ENCODE peak calls at places on chromosome 21, in five cellular contexts. C, Y, M, V and Z are unnamed samples.

GRCh38 chr21:46399686-46400085 is 59.0 kb upstream of the DIP2A start:
- DNase-seq in C (no peak), Y (peak; percentile 42), M (no peak), V (no peak), Z (no peak)

GRCh38 chr21:14773777-14774345 is 227.7 kb upstream of the SAMSN1 start:
- DNase-seq in C (peak; percentile 11), Y (peak; percentile 20), M (peak; percentile 74), V (peak; percentile 62), Z (peak; percentile 15)

GRCh38 chr21:32456497-32456918 is 44.0 kb downstream of the EVA1C start:
- DNase-seq in C (no peak), Y (no peak), M (peak; percentile 20), V (no peak), Z (no peak)

GRCh38 chr21:26840206-26840605 is 5.0 kb downstream of the ADAMTS1 start:
- DNase-seq in C (no peak), Y (no peak), M (no peak), V (no peak), Z (no peak)

GRCh38 chr21:39527067-39527595 is 75.4 kb downstream of the SH3BGR start:
- DNase-seq in C (no peak), Y (no peak), M (no peak), V (no peak), Z (no peak)

GRCh38 chr21:34593423-34593822 is 21.5 kb downstream of the RCAN1 start:
- DNase-seq in C (no peak), Y (no peak), M (peak; percentile 62), V (peak; percentile 47), Z (no peak)

GRCh38 chr21:21851205-21851604 is 853.0 kb downstream of the NCAM2 start:
- DNase-seq in C (no peak), Y (no peak), M (no peak), V (no peak), Z (no peak)

GRCh38 chr21:17925000-17925610 is 105.9 kb upstream of the C21orf91 start:
- DNase-seq in C (no peak), Y (no peak), M (peak; percentile 67), V (no peak), Z (no peak)

GRCh38 chr21:32413697-32414578 is 1.4 kb downstream of the EVA1C start:
- DNase-seq in C (no peak), Y (peak; percentile 46), M (peak; percentile 36), V (peak; percentile 61), Z (no peak)

GRCh38 chr21:15065381-15066230 is 806 bp upstream of the NRIP1 start:
- DNase-seq in C (peak; percentile 76), Y (peak; percentile 75), M (peak; percentile 89), V (peak; percentile 85), Z (peak; percentile 79)

GRCh38 chr21:31714741-31715365 is 17.1 kb downstream of the SCAF4 start:
- DNase-seq in C (no peak), Y (no peak), M (no peak), V (no peak), Z (no peak)

GRCh38 chr21:32392299-32392879 is 423 bp downstream of the URB1 start:
- DNase-seq in C (no peak), Y (no peak), M (no peak), V (no peak), Z (no peak)

GRCh38 chr21:17931080-17931479 is 111.9 kb upstream of the C21orf91 start:
- DNase-seq in C (no peak), Y (no peak), M (no peak), V (no peak), Z (no peak)

GRCh38 chr21:43988506-43989230 is 23.4 kb upstream of the TRAPPC10 start:
- DNase-seq in C (no peak), Y (no peak), M (no peak), V (no peak), Z (no peak)
- H3K27ac ChIP-seq in C (no peak overlapping the region), Y (no peak overlapping the region), M (no peak overlapping the region), V (no peak overlapping the region), Z (no peak overlapping the region)

GRCh38 chr21:42467613-42467983 is 28.4 kb downstream of the RSPH1 start:
- DNase-seq in C (no peak), Y (no peak), M (no peak), V (no peak), Z (no peak)

GRCh38 chr21:42469272-42469671 is 26.8 kb downstream of the RSPH1 start:
- DNase-seq in C (no peak), Y (no peak), M (no peak), V (no peak), Z (no peak)

GRCh38 chr21:42468511-42469131 is 27.4 kb downstream of the RSPH1 start:
- DNase-seq in C (no peak), Y (no peak), M (no peak), V (no peak), Z (no peak)

GRCh38 chr21:42465008-42465878 is 30.8 kb downstream of the RSPH1 start:
- DNase-seq in C (no peak), Y (no peak), M (peak; percentile 78), V (no peak), Z (no peak)

DNA sequence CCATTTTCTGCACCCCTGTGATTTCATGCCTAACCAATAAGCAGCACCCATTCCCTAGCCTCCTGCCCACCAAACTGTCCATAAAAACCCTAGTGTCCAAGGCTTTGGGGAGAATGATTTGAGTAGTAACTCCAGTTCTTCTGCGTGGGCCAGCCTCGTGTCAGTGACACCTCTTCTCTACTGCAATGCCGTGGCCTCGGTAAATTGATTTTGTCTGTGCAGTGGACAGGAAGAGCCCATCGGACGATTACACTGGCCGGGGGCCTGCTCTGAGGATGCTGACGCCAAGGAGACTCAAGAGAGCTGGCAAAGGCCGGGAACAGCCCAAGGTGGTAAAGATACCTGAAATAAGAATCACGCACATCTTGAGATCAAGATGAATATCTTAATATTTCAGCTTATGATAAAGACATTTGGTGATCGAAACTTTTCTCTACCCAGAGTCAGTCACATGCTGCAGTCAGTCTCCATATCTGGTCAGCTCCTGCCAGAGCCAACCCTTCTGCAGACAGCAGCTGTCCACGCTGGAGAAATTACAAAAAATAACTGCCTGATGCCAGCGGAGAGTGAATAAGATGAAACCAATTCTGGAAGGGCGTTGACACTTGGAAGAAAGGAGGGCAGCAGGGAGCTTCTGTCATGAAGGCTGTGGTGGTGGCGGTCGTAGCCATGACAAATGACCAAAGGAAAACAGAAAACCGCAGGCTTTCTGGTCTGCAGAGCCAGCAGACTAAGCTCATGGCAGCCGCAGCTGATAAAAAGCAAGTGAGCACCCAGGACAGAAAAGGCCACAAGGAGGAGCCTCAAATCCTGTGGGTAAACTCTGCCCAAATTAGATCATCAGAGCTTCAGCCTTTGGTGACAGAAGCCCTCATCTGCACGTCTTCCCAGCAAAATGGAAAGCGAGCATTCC is 29.1 kb downstream of the RSPH1 start:
- DNase-seq in C (no peak), Y (no peak), M (peak; percentile 53), V (no peak), Z (no peak)
- TF ChIP-seq CTCF in C (peak; percentile 45), Y (peak; percentile 34), M (no peak), V (no peak), Z (peak; percentile 55)

DNA sequence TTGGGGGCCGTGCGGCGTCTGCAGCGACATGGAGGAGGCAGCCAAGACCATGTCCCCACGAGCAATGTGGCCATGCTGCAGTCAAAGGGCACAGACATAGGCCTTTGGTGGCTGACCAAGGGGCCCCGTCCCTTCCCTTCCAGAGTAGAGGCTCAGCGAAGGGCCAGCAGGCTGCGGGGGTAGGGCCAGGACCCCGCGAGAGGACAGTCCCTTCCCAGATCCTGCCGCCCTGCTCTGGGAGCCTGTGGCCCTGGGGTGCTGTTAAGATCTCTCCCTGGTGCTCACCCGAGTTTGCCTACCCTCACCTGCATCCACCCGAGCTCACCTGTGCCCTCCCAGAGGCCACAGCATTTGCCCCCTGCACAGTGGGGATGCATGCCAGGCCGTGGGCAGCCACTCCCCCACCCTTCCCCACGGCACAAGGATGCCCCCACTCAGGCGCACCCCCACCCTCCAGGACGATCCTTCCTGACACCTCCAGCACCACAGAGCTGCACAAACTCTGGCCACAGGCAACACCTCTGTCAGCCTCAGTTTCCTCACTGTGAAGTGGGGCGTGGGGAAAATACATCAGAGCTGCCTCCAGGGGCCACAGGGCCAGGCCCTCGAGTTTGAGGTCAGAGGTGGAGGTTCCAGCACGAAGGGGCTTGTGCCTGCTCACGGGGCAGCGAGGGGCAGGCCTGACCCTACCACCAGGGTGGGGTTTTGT is 15.5 kb downstream of the ITGB2 start:
- DNase-seq in C (no peak), Y (peak; percentile 6), M (no peak), V (no peak), Z (no peak)
- H3K27ac ChIP-seq in C (no peak overlapping the region), Y (no peak overlapping the region), M (no peak overlapping the region), V (no peak overlapping the region), Z (no peak overlapping the region)

DNA sequence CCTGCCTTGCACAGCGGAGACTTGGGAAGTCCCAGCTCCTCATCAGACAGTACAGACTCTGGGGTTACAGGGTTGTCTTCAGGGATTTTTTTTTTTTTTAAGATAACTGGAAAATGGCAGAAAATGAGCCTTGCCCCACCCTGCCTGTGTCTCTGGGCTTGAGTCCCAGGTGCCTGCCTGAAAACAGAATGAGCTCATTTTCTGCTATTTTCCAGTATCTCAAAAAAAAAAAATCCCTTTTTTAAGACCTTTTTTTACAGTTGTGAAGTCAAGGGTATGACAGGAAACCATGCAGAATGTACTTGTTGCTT is 10.1 kb downstream of the SLX9 start:
- DNase-seq in C (no peak), Y (no peak), M (no peak), V (no peak), Z (no peak)
- TF ChIP-seq CTCF in C (peak; percentile 24), Y (no peak), M (no peak), V (peak; percentile 6), Z (peak; percentile 7)

GRCh38 chr21:45085700-45086099 is 11.3 kb downstream of the ADARB1 start:
- DNase-seq in C (no peak), Y (no peak), M (no peak), V (no peak), Z (no peak)

GRCh38 chr21:45087022-45087823 is 12.8 kb downstream of the ADARB1 start:
- DNase-seq in C (no peak), Y (no peak), M (no peak), V (no peak), Z (no peak)

GRCh38 chr21:45084121-45084520 is 9.7 kb downstream of the ADARB1 start:
- DNase-seq in C (no peak), Y (no peak), M (no peak), V (no peak), Z (no peak)

GRCh38 chr21:45086342-45086958 is 12.1 kb downstream of the ADARB1 start:
- DNase-seq in C (no peak), Y (no peak), M (no peak), V (no peak), Z (no peak)

GRCh38 chr21:45084881-45085536 is 10.6 kb downstream of the ADARB1 start:
- DNase-seq in C (no peak), Y (no peak), M (no peak), V (no peak), Z (no peak)
- H3K27ac ChIP-seq in C (no peak overlapping the region), Y (no peak overlapping the region), M (no peak overlapping the region), V (no peak overlapping the region), Z (no peak overlapping the region)

GRCh38 chr21:36070999-36071398 is 1.2 kb downstream of the CBR1 start:
- DNase-seq in C (no peak), Y (no peak), M (no peak), V (no peak), Z (no peak)

GRCh38 chr21:36073181-36073580 is 3.4 kb downstream of the CBR1 start:
- DNase-seq in C (no peak), Y (no peak), M (no peak), V (no peak), Z (no peak)

GRCh38 chr21:36068748-36069398 is 951 bp upstream of the CBR1 start:
- DNase-seq in C (no peak), Y (no peak), M (no peak), V (no peak), Z (no peak)

GRCh38 chr21:36072453-36073167 is 2.8 kb downstream of the CBR1 start:
- DNase-seq in C (no peak), Y (no peak), M (no peak), V (no peak), Z (no peak)

GRCh38 chr21:36069713-36070573 is at the start of gene CBR1:
- DNase-seq in C (peak; percentile 97), Y (peak; percentile 95), M (peak; percentile 95), V (peak; percentile 98), Z (peak; percentile 96)
- TF ChIP-seq CTCF in C (no peak), Y (no peak), M (no peak), V (peak; percentile 22), Z (peak; percentile 19)